ENCODE peak calls at places on chromosome 13, in five cellular contexts. K, A, L, I and S are unnamed samples. For H3K9me3 and H3K36me3, the result is how much of the 10 kb centered on the place peaks cover.

GRCh38 chr13:26847281-26847680 is 86.7 kb upstream of the GPR12 start:
- DNase-seq in K (no peak), A (no peak), L (peak), I (no peak), S (no peak)

GRCh38 chr13:24865158-24865557 is 101.2 kb downstream of the RNF17 start:
- DNase-seq in K (no peak), A (peak), L (no peak), I (no peak), S (no peak)

GRCh38 chr13:76637651-76638111 is 248.5 kb downstream of the KCTD12 start:
- DNase-seq in K (no peak), A (peak), L (no peak), I (no peak), S (no peak)

GRCh38 chr13:44140146-44140545 is 233.5 kb upstream of the SERP2 start:
- DNase-seq in K (no peak), A (no peak), L (peak), I (no peak), S (no peak)

GRCh38 chr13:89212186-89212585 is 1541.0 kb downstream of the SLITRK5 start:
- DNase-seq in K (no peak), A (no peak), L (no peak), I (no peak), S (no peak)

GRCh38 chr13:24684600-24684998 is 4.4 kb downstream of the ATP12A start:
- DNase-seq in K (no peak), A (no peak), L (peak), I (no peak), S (no peak)

GRCh38 chr13:80141114-80141849 is 199.6 kb downstream of the SPRY2 start:
- DNase-seq in K (peak), A (peak), L (peak), I (no peak), S (no peak)

GRCh38 chr13:67140006-67140405 is 90.1 kb downstream of the PCDH9 start:
- DNase-seq in K (no peak), A (no peak), L (no peak), I (no peak), S (no peak)

GRCh38 chr13:30569901-30570576 is 47.7 kb upstream of the USPL1 start:
- DNase-seq in K (no peak), A (peak), L (peak), I (no peak), S (no peak)

GRCh38 chr13:60384911-60385310 is 12.1 kb upstream of the TDRD3 start:
- DNase-seq in K (no peak), A (no peak), L (no peak), I (no peak), S (no peak)

GRCh38 chr13:77751513-77752456 is 54.3 kb downstream of the SLAIN1 start:
- DNase-seq in K (no peak), A (peak), L (peak), I (no peak), S (no peak)

GRCh38 chr13:110179116-110179857 is 127.7 kb downstream of the COL4A1 start:
- DNase-seq in K (no peak), A (no peak), L (no peak), I (peak), S (no peak)

GRCh38 chr13:110183925-110184324 is 123.0 kb downstream of the COL4A1 start:
- DNase-seq in K (no peak), A (peak), L (no peak), I (no peak), S (no peak)

GRCh38 chr13:110179858-110180156 is 127.2 kb downstream of the COL4A1 start:
- DNase-seq in K (no peak), A (no peak), L (no peak), I (no peak), S (no peak)

GRCh38 chr13:110182461-110182860 is 124.5 kb downstream of the COL4A1 start:
- DNase-seq in K (no peak), A (no peak), L (no peak), I (peak), S (no peak)

DNA sequence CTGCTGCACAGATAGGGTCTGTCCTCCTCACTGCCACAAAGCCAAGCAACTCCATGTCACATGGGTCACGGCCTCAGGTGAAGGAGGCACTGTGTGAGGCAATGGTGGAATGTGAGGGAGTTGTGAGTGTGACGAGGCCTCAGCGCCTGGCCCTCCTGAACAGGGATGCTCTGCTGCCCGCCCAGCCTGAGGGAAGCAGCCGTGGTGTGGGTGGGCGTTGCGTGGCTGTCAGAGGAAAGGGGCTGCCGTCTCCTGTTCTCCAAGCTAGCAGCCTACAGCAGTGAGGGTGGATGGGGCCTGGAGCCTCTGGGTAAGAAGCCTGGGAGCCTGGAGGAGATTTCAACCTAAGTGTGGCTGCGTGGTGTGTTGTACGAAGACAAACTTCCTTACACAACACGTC is 125.0 kb downstream of the COL4A1 start:
- DNase-seq in K (no peak), A (no peak), L (no peak), I (peak), S (no peak)
- H3K27ac ChIP-seq in K (no peak), A (no peak), L (no peak), I (no peak), S (no peak)

GRCh38 chr13:111927181-111927540 is 139.8 kb upstream of the SOX1 start:
- DNase-seq in K (no peak), A (no peak), L (peak), I (peak), S (no peak)
- H3K9me3 ChIP-seq in K (under half), A (under half), L (under half), I (under half), S (under half)

GRCh38 chr13:114020750-114021463 is 47.0 kb upstream of the C13orf46 start:
- DNase-seq in K (no peak), A (no peak), L (no peak), I (no peak), S (no peak)

GRCh38 chr13:114022876-114023275 is 49.0 kb upstream of the C13orf46 start:
- DNase-seq in K (no peak), A (no peak), L (no peak), I (no peak), S (peak)

GRCh38 chr13:114023716-114024602 is 50.1 kb upstream of the C13orf46 start:
- DNase-seq in K (no peak), A (no peak), L (no peak), I (no peak), S (peak)

GRCh38 chr13:114021464-114022308 is 47.8 kb upstream of the C13orf46 start:
- DNase-seq in K (no peak), A (no peak), L (no peak), I (no peak), S (peak)

GRCh38 chr13:114022309-114022669 is 48.4 kb upstream of the C13orf46 start:
- DNase-seq in K (no peak), A (no peak), L (no peak), I (no peak), S (peak)
- H3K36me3 ChIP-seq in K (under half), A (half or more), L (under half), I (under half), S (under half)

GRCh38 chr13:48151766-48152165 is 56.9 kb upstream of the MED4 start:
- DNase-seq in K (no peak), A (no peak), L (no peak), I (no peak), S (no peak)

GRCh38 chr13:48153186-48153585 is 58.3 kb upstream of the MED4 start:
- DNase-seq in K (no peak), A (no peak), L (no peak), I (no peak), S (no peak)

GRCh38 chr13:48156466-48156865 is 61.6 kb upstream of the MED4 start:
- DNase-seq in K (no peak), A (no peak), L (peak), I (no peak), S (no peak)

GRCh38 chr13:48155850-48156249 is 60.9 kb upstream of the MED4 start:
- DNase-seq in K (no peak), A (peak), L (no peak), I (no peak), S (no peak)

DNA sequence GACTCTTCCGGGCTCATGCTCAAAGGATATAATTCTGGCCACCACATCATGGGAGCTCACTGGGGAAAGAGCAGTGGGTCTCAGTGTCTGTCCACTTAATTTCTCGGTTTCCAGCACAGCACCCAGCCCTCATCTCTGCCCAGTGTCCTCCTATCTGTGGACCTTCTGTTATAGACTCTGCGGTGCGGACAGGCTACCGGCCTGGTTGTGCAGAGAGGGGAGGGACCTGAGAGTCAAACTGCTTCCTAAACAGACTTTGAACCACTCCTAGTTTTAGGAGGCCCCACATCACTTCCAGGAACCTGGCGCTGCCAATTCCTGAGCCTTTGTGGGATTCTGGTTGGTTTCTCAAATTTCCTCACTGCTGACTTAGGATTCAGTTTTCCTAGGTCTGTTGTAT is 59.8 kb upstream of the MED4 start:
- DNase-seq in K (no peak), A (no peak), L (no peak), I (no peak), S (no peak)
- H3K27ac ChIP-seq in K (no peak), A (no peak), L (no peak), I (no peak), S (no peak)

DNA sequence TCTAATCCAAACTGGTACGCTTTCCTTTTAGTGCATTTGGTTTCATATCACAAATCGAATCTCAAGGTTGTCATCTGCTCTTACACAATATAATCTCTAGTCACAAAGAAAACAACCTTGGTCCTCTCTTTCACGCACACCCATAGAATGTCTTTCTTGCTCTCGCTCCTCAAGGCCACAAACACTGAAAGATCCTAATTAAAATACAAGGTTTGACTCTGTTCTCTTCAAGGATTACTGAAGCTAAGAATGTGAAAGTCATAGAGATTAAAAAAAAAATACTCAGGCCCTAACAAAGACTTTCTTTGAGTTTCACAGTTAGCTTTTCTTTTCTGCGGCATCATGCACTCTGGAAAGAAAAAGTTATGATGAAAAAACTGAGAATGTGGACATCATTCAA is 891.5 kb downstream of the EFNB2 start:
- DNase-seq in K (no peak), A (no peak), L (no peak), I (no peak), S (no peak)
- H3K9me3 ChIP-seq in K (under half), A (under half), L (under half), I (under half), S (under half)

DNA sequence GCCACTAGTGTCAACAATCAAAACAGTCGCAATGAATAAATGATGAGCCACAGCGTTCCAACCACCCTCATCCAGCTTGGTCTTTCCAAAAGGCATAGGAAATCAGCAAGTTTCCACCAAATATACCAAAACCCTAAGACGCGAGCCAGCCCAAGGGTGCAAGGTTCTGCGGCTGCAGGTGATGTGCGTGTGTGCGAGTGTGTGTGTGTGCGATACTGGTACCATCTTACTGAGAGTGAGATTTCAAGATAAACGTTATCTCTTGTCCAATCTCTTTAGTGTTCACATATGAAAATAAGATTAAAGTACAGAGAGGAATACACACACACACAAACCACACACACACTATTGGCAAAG is 895 bp upstream of the TRPC4 start:
- DNase-seq in K (no peak), A (no peak), L (no peak), I (no peak), S (no peak)
- H3K36me3 ChIP-seq in K (under half), A (under half), L (under half), I (under half), S (under half)

GRCh38 chr13:94483970-94484369 is 4.5 kb upstream of the DCT start:
- DNase-seq in K (no peak), A (peak), L (no peak), I (no peak), S (no peak)

GRCh38 chr13:94479559-94480095 is at the start of gene DCT:
- DNase-seq in K (no peak), A (no peak), L (no peak), I (no peak), S (no peak)

GRCh38 chr13:94481966-94482365 is 2.5 kb upstream of the DCT start:
- DNase-seq in K (no peak), A (peak), L (no peak), I (no peak), S (no peak)

GRCh38 chr13:94478913-94479312 is 569 bp downstream of the DCT start:
- DNase-seq in K (no peak), A (no peak), L (no peak), I (no peak), S (no peak)

GRCh38 chr13:94480672-94481145 is 1.2 kb upstream of the DCT start:
- DNase-seq in K (no peak), A (peak), L (no peak), I (no peak), S (no peak)
- H3K27ac ChIP-seq in K (no peak), A (no peak), L (peak), I (no peak), S (no peak)

GRCh38 chr13:57408312-57408711 is 223.2 kb upstream of the PCDH17 start:
- DNase-seq in K (no peak), A (no peak), L (no peak), I (no peak), S (no peak)

GRCh38 chr13:57409656-57410055 is 221.9 kb upstream of the PCDH17 start:
- DNase-seq in K (no peak), A (no peak), L (peak), I (no peak), S (no peak)

DNA sequence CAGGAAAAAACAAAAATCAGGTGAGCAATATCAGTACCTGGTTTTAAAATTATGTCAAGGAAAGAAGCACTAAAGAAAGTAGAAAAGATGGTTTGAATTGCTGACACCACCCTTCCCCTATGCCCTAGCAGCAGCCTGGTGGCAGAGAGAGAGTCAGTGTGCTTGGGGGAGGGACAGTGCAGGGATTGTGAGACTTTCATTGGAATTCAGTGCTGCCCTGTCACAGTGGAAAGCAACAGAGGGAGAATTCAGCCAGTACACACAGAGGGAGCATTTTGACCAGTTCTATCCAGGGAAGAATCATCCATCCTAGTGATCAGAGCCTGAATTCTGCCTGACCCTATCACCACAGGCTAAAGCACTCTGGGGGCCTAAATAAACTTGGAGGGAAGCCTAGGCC is 222.4 kb upstream of the PCDH17 start:
- DNase-seq in K (no peak), A (no peak), L (peak), I (no peak), S (no peak)
- H3K9me3 ChIP-seq in K (under half), A (under half), L (under half), I (under half), S (under half)